ENCODE peak calls at places on chromosome 17, in six cellular contexts. Q, Y, A, C, J and K are unnamed samples.

GRCh38 chr17:4144411-4144747 is 1.4 kb downstream of the CYB5D2 start:
- DNase-seq in C (no peak), Y (no peak), A (no peak), Q (no peak), J (no peak), K (no peak)

GRCh38 chr17:61335845-61336655 is 63.6 kb upstream of the TBX2 start:
- DNase-seq in Q (no peak), A (no peak), J (no peak), C (no peak), Y (no peak), K (no peak)

GRCh38 chr17:44916781-44917241 is 1.5 kb upstream of the GFAP start:
- DNase-seq in C (no peak), Q (no peak), J (peak; percentile 44), A (no peak), Y (no peak), K (peak; percentile 27)

GRCh38 chr17:1169913-1170312 is 9.9 kb downstream of the ABR start:
- DNase-seq in Y (no peak), A (no peak), C (no peak), J (no peak), Q (no peak), K (no peak)

GRCh38 chr17:75084039-75084660 is 3.6 kb upstream of the SLC16A5 start:
- DNase-seq in J (no peak), A (no peak), Q (peak; percentile 24), Y (no peak), C (no peak), K (no peak)

GRCh38 chr17:63162406-63163157 is 196.5 kb downstream of the TANC2 start:
- DNase-seq in J (no peak), C (no peak), Y (no peak), A (no peak), Q (no peak), K (no peak)

GRCh38 chr17:63490858-63491400 is 14.1 kb downstream of the ACE start:
- DNase-seq in Q (no peak), C (no peak), J (no peak), A (no peak), Y (no peak), K (no peak)

GRCh38 chr17:181213-182163 is at the start of gene DOC2B:
- DNase-seq in Y (no peak), J (no peak), Q (no peak), A (no peak), C (no peak), K (no peak)

GRCh38 chr17:40557531-40558299 is 7.6 kb downstream of the CCR7 start:
- DNase-seq in Y (no peak), C (no peak), J (no peak), A (no peak), Q (no peak), K (no peak)

GRCh38 chr17:16880121-16880842 is 91.6 kb downstream of the TNFRSF13B start:
- DNase-seq in Q (no peak), C (no peak), Y (no peak), J (no peak), A (no peak), K (no peak)

GRCh38 chr17:28188841-28189263 is 130.1 kb upstream of the TMEM97 start:
- DNase-seq in J (peak; percentile 96), Q (no peak), A (no peak), Y (no peak), C (no peak), K (no peak)

GRCh38 chr17:80727409-80727755 is 182.7 kb downstream of the RPTOR start:
- DNase-seq in C (no peak), A (no peak), Y (no peak), Q (no peak), J (no peak), K (no peak)

GRCh38 chr17:17348872-17349723 is 45.9 kb downstream of the NT5M start:
- DNase-seq in J (peak; percentile 58), C (no peak), A (no peak), Q (no peak), Y (no peak), K (no peak)

GRCh38 chr17:76248013-76248782 is 7.9 kb upstream of the RNF157 start:
- DNase-seq in J (no peak), C (no peak), A (no peak), Y (no peak), Q (no peak), K (no peak)